ENCODE peak calls at places on chromosome 14, in seven cellular contexts. H is AG08395; R is keratinocyte; B is activated CD4-positive, alpha-beta memory T cell treated with anti-CD3 and anti-CD28 coated beads, Interleukin-2, amount 10 ng/mL, durations not matched to agents 7 days and 5 days; D is NCI-H1694 treated with DMSO at 0.1 percent for 48 hours; V is glutamatergic neuron; C is KBM-7. N is an unnamed sample.

GRCh38 chr14:88955470-88955869 is 131.0 kb downstream of the TTC8 start:
- DNase-seq in H (no peak), R (no peak), B (no peak), D (peak), V (no peak), C (no peak), N (no peak)

GRCh38 chr14:69685217-69685616 is 73.8 kb downstream of the SUSD6 start:
- DNase-seq in H (no peak), R (peak), B (peak), D (no peak), V (no peak), C (no peak), N (no peak)

GRCh38 chr14:74524076-74524812 is 30.7 kb downstream of the ISCA2 start:
- DNase-seq in H (no peak), R (no peak), B (no peak), D (no peak), V (no peak), C (no peak), N (no peak)

GRCh38 chr14:24368562-24369252 is 723 bp downstream of the NFATC4 start:
- DNase-seq in H (peak), R (no peak), B (no peak), D (peak), V (peak), C (peak), N (peak)

GRCh38 chr14:70653662-70654061 is 11.9 kb downstream of the TTC9 start:
- DNase-seq in H (no peak), R (no peak), B (no peak), D (no peak), V (no peak), C (no peak), N (no peak)

GRCh38 chr14:75098682-75099081 is 28.2 kb downstream of the NEK9 start:
- DNase-seq in H (no peak), R (no peak), B (no peak), D (no peak), V (no peak), C (no peak), N (no peak)

GRCh38 chr14:96079066-96079465 is 39.9 kb downstream of the C14orf132 start:
- DNase-seq in H (no peak), R (no peak), B (no peak), D (no peak), V (no peak), C (no peak), N (no peak)

GRCh38 chr14:103101257-103101963 is 6.9 kb downstream of the EXOC3L4 start:
- DNase-seq in H (no peak), R (no peak), B (no peak), D (no peak), V (no peak), C (no peak), N (no peak)

GRCh38 chr14:28952707-28953106 is 186.1 kb downstream of the FOXG1 start:
- DNase-seq in H (no peak), R (no peak), B (no peak), D (no peak), V (no peak), C (no peak), N (no peak)

GRCh38 chr14:65281991-65282908 is 130.3 kb upstream of the FUT8 start:
- DNase-seq in H (peak), R (no peak), B (peak), D (no peak), V (no peak), C (no peak), N (peak)

GRCh38 chr14:75335588-75335987 is 57.0 kb downstream of the FOS start:
- DNase-seq in H (no peak), R (no peak), B (no peak), D (no peak), V (no peak), C (no peak), N (no peak)

GRCh38 chr14:51547260-51547659 is 104.5 kb upstream of the FRMD6 start:
- DNase-seq in H (peak), R (peak), B (no peak), D (no peak), V (no peak), C (no peak), N (no peak)

GRCh38 chr14:63237791-63238190 is 33.5 kb downstream of the RHOJ start:
- DNase-seq in H (no peak), R (no peak), B (no peak), D (no peak), V (no peak), C (no peak), N (no peak)

GRCh38 chr14:75340921-75341320 is 62.3 kb downstream of the FOS start:
- DNase-seq in H (no peak), R (no peak), B (no peak), D (no peak), V (no peak), C (peak), N (no peak)